ENCODE peak calls at places on chromosome X, in five cellular contexts. P is neural crest cell; U is stimulated activated CD4-positive, alpha-beta T cell treated with anti-CD3 and anti-CD28 coated beads, TNF-alpha, amount 100 ng/mL, for 48 hours; H is activated CD8-positive, alpha-beta memory T cell treated with anti-CD3 and anti-CD28 coated beads, Interleukin-2, amount 50 U/mL, for 48 hours; N is C1 segment of cervical spinal cord. D is an unnamed sample.

GRCh38 chrX:107628662-107629532 is 587 bp downstream of the PRPS1 start:
- DNase-seq in H (peak), U (peak), P (peak), N (peak), D (no peak)

GRCh38 chrX:37896491-37896890 is 49.1 kb upstream of the DYNLT3 start:
- DNase-seq in P (no peak), N (peak), H (no peak), U (no peak), D (no peak)

GRCh38 chrX:460823-461640 is 74.3 kb upstream of the PPP2R3B start:
- DNase-seq in U (no peak), N (no peak), H (no peak), P (no peak), D (no peak)

GRCh38 chrX:114717921-114718320 is 134.0 kb downstream of the HTR2C start:
- DNase-seq in N (no peak), P (peak), U (no peak), H (no peak), D (no peak)

GRCh38 chrX:12441376-12442128 is 303.3 kb downstream of the FRMPD4 start:
- DNase-seq in H (no peak), N (no peak), U (no peak), P (no peak), D (no peak)

GRCh38 chrX:97158270-97158669 is 274.6 kb downstream of the RPA4 start:
- DNase-seq in H (no peak), U (no peak), N (no peak), P (no peak), D (no peak)

GRCh38 chrX:13716905-13717304 is 17.5 kb downstream of the TRAPPC2 start:
- DNase-seq in H (no peak), U (no peak), N (no peak), P (no peak), D (no peak)

GRCh38 chrX:1813809-1814208 is 198.9 kb downstream of the ASMT start:
- DNase-seq in U (no peak), P (no peak), H (no peak), N (no peak), D (no peak)

GRCh38 chrX:111003118-111003517 is 92.9 kb upstream of the PAK3 start:
- DNase-seq in U (no peak), P (no peak), H (no peak), N (no peak), D (no peak)

GRCh38 chrX:112051546-112051945 is 31.0 kb downstream of the TRPC5 start:
- DNase-seq in N (no peak), P (no peak), U (no peak), H (no peak), D (peak)

GRCh38 chrX:46627700-46628405 is 54.3 kb downstream of the CHST7 start:
- DNase-seq in P (no peak), U (no peak), H (no peak), N (no peak), D (no peak)

GRCh38 chrX:45667666-45668065 is 467.0 kb upstream of the DIPK2B start:
- DNase-seq in U (no peak), P (no peak), H (no peak), N (no peak), D (no peak)

GRCh38 chrX:117839544-117839943 is 277.1 kb downstream of the KLHL13 start:
- DNase-seq in N (no peak), U (no peak), H (no peak), P (no peak), D (no peak)